ENCODE peak calls at places on chromosomes 4 and X, in four cellular contexts. J is pancreas, H is small intestine, A is prostate gland. T is an unnamed sample. For H3K4me1, the result is how much of the 10 kb centered on the place peaks cover.

GRCh38 chr4:54495091-54495490 is 162.7 kb upstream of the KIT start:
- DNase-seq in J (no peak), H (no peak), A (no peak), T (no peak)

GRCh38 chr4:147518086-147518485 is 37.2 kb downstream of the EDNRA start:
- DNase-seq in J (no peak), H (no peak), A (no peak), T (no peak)

GRCh38 chrX:97705936-97706335 is 822.2 kb downstream of the RPA4 start:
- DNase-seq in J (no peak), H (no peak), A (no peak), T (no peak)

GRCh38 chr4:45648846-45649245 is 475.0 kb downstream of the GABRG1 start:
- DNase-seq in J (no peak), H (no peak), A (no peak), T (no peak)

GRCh38 chr4:16583764-16584163 is 314.7 kb downstream of the LDB2 start:
- DNase-seq in J (no peak), H (no peak), A (no peak), T (no peak)

GRCh38 chr4:140813804-140814203 is 57.6 kb upstream of the TBC1D9 start:
- DNase-seq in J (no peak), H (no peak), A (no peak), T (no peak)

GRCh38 chr4:106201373-106201772 is 114.6 kb downstream of the TBCK start:
- DNase-seq in J (no peak), H (peak), A (no peak), T (no peak)

GRCh38 chr4:3215733-3216132 is 33.2 kb upstream of the MSANTD1 start:
- DNase-seq in J (no peak), H (no peak), A (no peak), T (no peak)

GRCh38 chr4:115871596-115871995 is 758.2 kb upstream of the NDST4 start:
- DNase-seq in J (no peak), H (no peak), A (no peak), T (no peak)

GRCh38 chr4:167730769-167731168 is 361.6 kb upstream of the ANXA10 start:
- DNase-seq in J (no peak), H (no peak), A (no peak), T (no peak)

GRCh38 chr4:128525939-128526630 is 238.5 kb upstream of the PGRMC2 start:
- DNase-seq in J (peak), H (no peak), A (peak), T (no peak)
- H3K4me1 ChIP-seq in J (under half), H (under half), A (under half), T (under half)

GRCh38 chrX:151981129-151981528 is 6.7 kb upstream of the GABRE start:
- DNase-seq in J (no peak), H (peak), A (no peak), T (no peak)
- H3K4me1 ChIP-seq in J (under half), H (under half), A (under half), T (under half)

GRCh38 chrX:153765138-153766079 is 1.4 kb downstream of the PLXNB3 start:
- DNase-seq in J (no peak), H (no peak), A (no peak), T (peak)
- H3K4me1 ChIP-seq in J (under half), H (under half), A (under half), T (under half)

GRCh38 chrX:17563076-17563475 is 174.2 kb upstream of the SCML1 start:
- DNase-seq in J (no peak), H (no peak), A (no peak), T (no peak)
- H3K4me1 ChIP-seq in J (under half), H (under half), A (under half), T (under half)